ENCODE peak calls at places on chromosome 21, in five cellular contexts. Q is IMR-90, D is bronchial epithelial cell, T is right lobe of liver, U is foreskin fibroblast. F is an unnamed sample.

GRCh38 chr21:29321908-29322569 is 23.3 kb downstream of the BACH1 start:
- DNase-seq in T (no peak), Q (no peak), D (no peak), U (no peak), F (no peak)

GRCh38 chr21:31176080-31176551 is 137.8 kb upstream of the KRTAP19-8 start:
- DNase-seq in U (no peak), T (no peak), Q (no peak), D (no peak), F (no peak)

GRCh38 chr21:20856926-20857325 is 141.3 kb upstream of the NCAM2 start:
- DNase-seq in U (no peak), T (no peak), D (no peak), Q (no peak), F (no peak)

GRCh38 chr21:30502041-30502440 is at the start of gene KRTAP19-5:
- DNase-seq in T (no peak), D (no peak), Q (no peak), U (no peak), F (no peak)

GRCh38 chr21:43703068-43703880 is 15.7 kb upstream of the PDXK start:
- DNase-seq in T (no peak), Q (peak), U (peak), D (peak), F (peak)

GRCh38 chr21:27700974-27701614 is 734.2 kb upstream of the ADAMTS5 start:
- DNase-seq in T (peak), D (peak), Q (peak), U (peak), F (peak)

GRCh38 chr21:18384771-18385170 is 18.8 kb downstream of the TMPRSS15 start:
- DNase-seq in U (no peak), Q (no peak), T (no peak), D (peak), F (no peak)

GRCh38 chr21:17818158-17819113 is 720 bp downstream of the C21orf91 start:
- DNase-seq in U (peak), Q (peak), D (peak), T (peak), F (peak)

GRCh38 chr21:43267391-43268085 is 98.7 kb downstream of the CRYAA start:
- DNase-seq in Q (no peak), D (no peak), U (no peak), T (no peak), F (no peak)

GRCh38 chr21:46295996-46296752 is 10.0 kb downstream of the YBEY start:
- DNase-seq in T (peak), Q (peak), D (no peak), U (peak), F (peak)

GRCh38 chr21:21101911-21102310 is 103.7 kb downstream of the NCAM2 start:
- DNase-seq in Q (peak), D (peak), T (no peak), U (peak), F (peak)

GRCh38 chr21:36461918-36462486 is 17.9 kb downstream of the CLDN14 start:
- DNase-seq in Q (no peak), D (peak), T (peak), U (no peak), F (no peak)

GRCh38 chr21:21232320-21232719 is 234.1 kb downstream of the NCAM2 start:
- DNase-seq in U (peak), D (peak), T (no peak), Q (peak), F (peak)

GRCh38 chr21:46089285-46089684 is 8.6 kb upstream of the COL6A2 start:
- DNase-seq in T (no peak), U (no peak), Q (no peak), D (no peak), F (peak)

GRCh38 chr21:43297989-43298388 is 128.9 kb downstream of the SIK1 start:
- DNase-seq in T (no peak), Q (no peak), D (no peak), U (no peak), F (no peak)

GRCh38 chr21:37502947-37503346 is 136.4 kb downstream of the DYRK1A start:
- DNase-seq in U (no peak), T (no peak), Q (no peak), D (no peak), F (no peak)

GRCh38 chr21:37498664-37499063 is 132.1 kb downstream of the DYRK1A start:
- DNase-seq in U (no peak), D (no peak), T (no peak), Q (no peak), F (no peak)

GRCh38 chr21:37496972-37497371 is 130.4 kb downstream of the DYRK1A start:
- DNase-seq in Q (no peak), U (no peak), T (no peak), D (no peak), F (peak)
- TF ChIP-seq CTCF in Q (peak), U (peak), T (peak), D (no peak), F (peak)

GRCh38 chr21:38811257-38811656 is 5.5 kb downstream of the ETS2 start:
- DNase-seq in D (peak), T (no peak), Q (peak), U (peak), F (peak)
- H3K4me3 ChIP-seq in D (no peak), T (peak), Q (no peak), U (no peak), F (no peak)

GRCh38 chr21:15831497-15831896 is 101.7 kb downstream of the USP25 start:
- DNase-seq in D (no peak), T (no peak), U (no peak), Q (no peak), F (no peak)

GRCh38 chr21:15823486-15824150 is 93.8 kb downstream of the USP25 start:
- DNase-seq in T (no peak), D (no peak), U (no peak), Q (no peak), F (no peak)

GRCh38 chr21:15825699-15826098 is 95.9 kb downstream of the USP25 start:
- DNase-seq in Q (no peak), T (no peak), D (no peak), U (no peak), F (no peak)

GRCh38 chr21:15826908-15827601 is 97.3 kb downstream of the USP25 start:
- DNase-seq in D (no peak), Q (no peak), U (no peak), T (no peak), F (no peak)

DNA sequence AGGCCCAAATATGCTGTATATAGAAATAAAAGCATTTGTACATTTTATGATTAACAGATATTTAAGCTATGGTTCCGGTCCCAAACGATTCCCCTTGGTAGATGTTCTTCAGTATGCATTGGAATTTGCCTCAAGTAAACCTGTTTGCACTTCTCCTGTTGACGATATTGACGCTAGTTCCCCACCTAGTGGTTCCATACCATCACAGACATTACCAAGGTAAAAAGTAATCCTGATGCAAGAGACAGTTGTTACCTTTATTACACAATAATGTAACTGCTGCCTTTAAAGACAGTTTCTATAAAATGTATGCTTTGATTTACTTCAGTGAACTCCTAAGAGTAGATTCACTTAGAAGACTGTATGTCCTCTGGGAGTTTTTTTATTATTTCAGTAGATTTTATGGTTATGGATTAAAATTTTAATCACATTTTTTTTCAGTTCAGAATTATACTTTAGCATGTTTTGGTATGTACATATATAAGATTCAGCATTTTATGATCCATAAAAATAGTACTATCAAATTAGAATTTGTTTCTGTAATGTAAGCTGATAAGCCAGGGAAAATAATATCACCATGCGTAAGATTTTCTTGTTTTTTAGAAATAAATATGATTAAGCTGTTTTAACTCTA is 96.5 kb downstream of the USP25 start:
- DNase-seq in Q (peak), U (no peak), T (no peak), D (peak), F (peak)
- TF ChIP-seq CTCF in Q (peak), U (peak), T (peak), D (peak), F (peak)

GRCh38 chr21:33791058-33791457 is 124.5 kb downstream of the ATP5PO start:
- DNase-seq in T (no peak), D (no peak), Q (no peak), U (no peak), F (no peak)
- H3K4me3 ChIP-seq in T (no peak), D (no peak), Q (no peak), U (no peak), F (no peak)

GRCh38 chr21:45056917-45057560 is 17.3 kb upstream of the ADARB1 start:
- DNase-seq in T (no peak), D (no peak), Q (no peak), U (no peak), F (peak)

GRCh38 chr21:45060675-45061311 is 13.6 kb upstream of the ADARB1 start:
- DNase-seq in Q (no peak), U (no peak), T (no peak), D (peak), F (no peak)

GRCh38 chr21:45057886-45058285 is 16.5 kb upstream of the ADARB1 start:
- DNase-seq in U (no peak), D (no peak), Q (no peak), T (no peak), F (no peak)

GRCh38 chr21:45060089-45060488 is 14.3 kb upstream of the ADARB1 start:
- DNase-seq in D (no peak), Q (no peak), U (no peak), T (no peak), F (no peak)

DNA sequence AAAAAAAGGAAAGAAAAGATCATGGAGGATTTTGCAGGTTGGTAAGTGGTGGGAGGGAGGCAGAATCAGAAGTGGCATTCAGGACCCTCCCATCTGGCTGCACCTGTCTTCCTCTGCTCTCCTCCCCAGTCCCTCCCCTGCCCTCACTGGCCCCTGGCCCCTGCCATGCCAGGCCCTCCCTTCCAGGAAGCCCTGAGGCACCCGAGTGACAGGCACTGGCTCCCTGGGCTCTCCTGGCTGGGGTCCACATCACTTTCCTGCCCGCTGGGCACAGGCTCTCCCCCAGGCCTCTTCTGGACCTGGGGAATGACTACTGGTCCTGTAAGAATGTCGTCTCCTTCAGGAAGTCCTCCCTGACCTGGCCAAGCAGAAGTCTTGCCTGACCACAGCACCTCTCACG is 15.3 kb upstream of the ADARB1 start:
- DNase-seq in Q (no peak), T (no peak), U (no peak), D (no peak), F (no peak)
- TF ChIP-seq CTCF in Q (no peak), T (no peak), U (no peak), D (no peak), F (no peak)

GRCh38 chr21:34907783-34908423 is 141.2 kb downstream of the RUNX1 start:
- DNase-seq in Q (no peak), U (no peak), T (no peak), D (no peak), F (no peak)

GRCh38 chr21:34910396-34910795 is 138.7 kb downstream of the RUNX1 start:
- DNase-seq in T (peak), U (no peak), Q (no peak), D (no peak), F (no peak)

GRCh38 chr21:34908424-34909055 is 140.6 kb downstream of the RUNX1 start:
- DNase-seq in U (no peak), T (peak), Q (no peak), D (peak), F (peak)

GRCh38 chr21:34911360-34911759 is 137.7 kb downstream of the RUNX1 start:
- DNase-seq in Q (no peak), D (no peak), U (no peak), T (no peak), F (no peak)

DNA sequence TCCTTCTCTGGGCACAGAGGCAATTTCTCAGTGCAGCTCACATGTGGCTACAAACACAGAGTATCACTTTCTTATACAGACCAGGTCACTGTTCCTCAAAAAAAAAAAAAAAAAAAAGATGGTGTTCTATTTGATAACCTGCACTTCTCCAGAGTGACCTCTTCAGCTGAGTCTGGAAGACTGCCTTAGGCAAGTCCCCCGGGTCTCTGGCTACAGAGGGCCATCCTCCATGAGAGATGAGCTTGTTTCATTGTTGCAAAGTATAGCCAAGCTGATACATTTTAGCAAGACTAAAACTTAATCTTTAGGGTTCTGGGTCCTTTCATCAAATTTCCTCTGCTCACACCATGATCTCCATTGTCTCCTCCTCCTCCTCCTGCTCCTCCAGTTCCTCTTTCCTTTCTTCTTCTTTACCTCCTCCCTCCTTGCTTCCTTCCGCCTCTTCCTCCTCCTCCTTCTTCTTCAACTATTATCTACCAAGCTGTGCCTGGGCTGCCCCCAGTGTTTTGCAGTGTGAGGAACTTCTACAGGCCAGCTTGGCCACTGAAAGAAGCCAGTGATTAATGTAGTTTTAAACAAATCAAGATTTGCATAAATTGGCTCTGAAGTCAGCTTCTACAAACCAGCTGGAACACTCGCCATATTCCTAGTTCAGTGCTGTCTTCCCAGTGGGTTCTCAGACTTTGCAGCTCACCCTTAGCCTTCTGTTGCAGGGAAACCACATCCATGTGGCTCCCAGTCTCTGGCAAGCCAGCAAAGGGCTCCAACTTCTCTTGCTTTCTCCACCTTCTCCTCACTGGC is 139.4 kb downstream of the RUNX1 start:
- DNase-seq in D (no peak), T (no peak), U (no peak), Q (peak), F (peak)
- H3K4me3 ChIP-seq in D (no peak), T (no peak), U (no peak), Q (no peak), F (no peak)

DNA sequence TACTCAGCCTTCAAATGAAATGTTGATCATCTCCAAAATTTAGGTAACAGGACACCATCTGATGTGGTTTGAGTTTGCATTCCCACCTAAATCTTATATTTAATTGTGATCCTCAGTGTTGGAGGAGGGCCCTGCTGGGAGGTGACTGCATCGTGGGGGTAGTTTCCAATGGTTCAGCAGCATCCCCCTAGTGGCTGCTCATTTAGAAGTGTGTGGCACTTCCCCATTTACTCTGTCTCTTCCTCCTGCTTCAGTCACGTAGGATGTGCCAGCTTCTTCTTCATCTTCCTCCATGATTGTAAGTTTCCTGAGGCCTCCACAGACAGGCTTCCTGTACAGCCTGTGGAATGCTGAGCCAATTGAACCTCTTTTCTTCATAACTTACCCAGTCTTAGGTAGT is 731.2 kb downstream of the USP25 start:
- DNase-seq in U (no peak), T (no peak), Q (no peak), D (no peak), F (no peak)
- TF ChIP-seq CTCF in U (no peak), T (no peak), Q (no peak), D (no peak), F (no peak)

DNA sequence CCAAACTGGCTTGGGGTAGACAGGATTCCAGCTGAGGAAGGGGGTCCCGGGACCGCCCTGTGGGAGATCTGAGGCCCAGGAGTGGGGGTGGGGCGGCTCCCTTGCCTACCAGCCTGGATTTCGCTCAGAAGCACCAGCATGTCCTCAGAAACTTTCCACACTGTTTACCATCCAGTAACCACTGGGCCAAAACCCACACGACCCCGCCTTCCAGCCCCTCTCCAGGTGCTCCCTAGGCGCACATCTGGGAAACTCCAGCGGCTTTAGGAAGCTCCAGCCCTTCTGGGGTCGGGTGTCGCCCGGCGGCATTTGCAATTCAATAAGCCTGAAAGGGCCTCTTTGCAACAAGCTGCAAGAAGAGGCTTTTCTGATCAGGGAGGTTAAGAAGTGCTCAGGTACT is 4.6 kb downstream of the RIPK4 start:
- DNase-seq in U (no peak), Q (no peak), T (no peak), D (no peak), F (no peak)
- H3K4me3 ChIP-seq in U (no peak), Q (no peak), T (peak), D (peak), F (no peak)

F was measured in AG10803.